ENCODE peak calls at places on chromosomes 2 and 18, in eight cellular contexts. I is fibroblast of the conjunctiva; W is CD4-positive, alpha-beta T cell; C is M059J; E is GM19239; D is GM12891; H is kidney tubule cell; Z is fibroblast of villous mesenchyme. L is an unnamed sample.

GRCh38 chr2:155310589-155310988 is 612.1 kb downstream of the KCNJ3 start:
- DNase-seq in I (peak; percentile 14), W (no peak), C (peak; percentile 1), E (no peak), D (no peak), H (peak; percentile 50), Z (peak; percentile 30), L (no peak)

GRCh38 chr18:62325806-62326645 is 916 bp downstream of the TNFRSF11A start:
- DNase-seq in I (no peak), W (no peak), C (peak; percentile 39), E (peak; percentile 54), D (peak; percentile 24), H (peak; percentile 29), Z (no peak), L (peak; percentile 51)

GRCh38 chr2:241540766-241541561 is 17.6 kb upstream of the BOK start:
- DNase-seq in I (peak; percentile 13), W (peak; percentile 65), C (peak; percentile 26), E (no peak), D (peak; percentile 84), H (peak; percentile 57), Z (peak; percentile 65), L (peak; percentile 92)

GRCh38 chr18:3478262-3478978 is 28.4 kb downstream of the TGIF1 start:
- DNase-seq in I (peak; percentile 14), W (no peak), C (no peak), E (no peak), D (no peak), H (no peak), Z (no peak), L (no peak)

GRCh38 chr2:189192766-189193165 is 13.2 kb upstream of the COL5A2 start:
- DNase-seq in I (no peak), W (no peak), C (no peak), E (no peak), D (no peak), H (no peak), Z (no peak), L (no peak)

GRCh38 chr2:209476367-209477191 is 52.7 kb downstream of the MAP2 start:
- DNase-seq in I (peak; percentile 86), W (no peak), C (peak; percentile 51), E (no peak), D (no peak), H (peak; percentile 26), Z (peak; percentile 76), L (no peak)

GRCh38 chr18:58349650-58350049 is 279.2 kb downstream of the ALPK2 start:
- DNase-seq in I (no peak), W (no peak), C (no peak), E (no peak), D (no peak), H (no peak), Z (no peak), L (no peak)

GRCh38 chr2:180291060-180291459 is 284.0 kb upstream of the CWC22 start:
- DNase-seq in I (peak; percentile 16), W (no peak), C (peak; percentile 76), E (no peak), D (no peak), H (peak; percentile 17), Z (no peak), L (no peak)

GRCh38 chr2:100891911-100892642 is 72.1 kb downstream of the NPAS2 start:
- DNase-seq in I (no peak), W (no peak), C (peak; percentile 75), E (no peak), D (no peak), H (peak; percentile 71), Z (no peak), L (no peak)

GRCh38 chr18:78975282-78975681 is 4.3 kb upstream of the SALL3 start:
- DNase-seq in I (no peak), W (no peak), C (no peak), E (no peak), D (no peak), H (no peak), Z (no peak), L (no peak)

GRCh38 chr18:59005266-59005665 is 134.4 kb upstream of the SEC11C start:
- DNase-seq in I (no peak), W (no peak), C (peak; percentile 95), E (no peak), D (no peak), H (peak; percentile 66), Z (peak; percentile 79), L (no peak)

GRCh38 chr2:218717262-218717661 is 6.6 kb downstream of the TTLL4 start:
- DNase-seq in I (no peak), W (no peak), C (peak; percentile 61), E (no peak), D (no peak), H (peak; percentile 53), Z (peak; percentile 65), L (no peak)

GRCh38 chr18:64273724-64274123 is 124.8 kb upstream of the LINC00305 start:
- DNase-seq in I (no peak), W (no peak), C (no peak), E (no peak), D (no peak), H (no peak), Z (no peak), L (no peak)

GRCh38 chr18:36135264-36135663 is 5.6 kb downstream of the ELP2 start:
- DNase-seq in I (no peak), W (no peak), C (no peak), E (no peak), D (no peak), H (no peak), Z (no peak), L (no peak)

GRCh38 chr2:47536696-47537095 is 133.7 kb downstream of the MSH2 start:
- DNase-seq in I (no peak), W (no peak), C (no peak), E (no peak), D (no peak), H (no peak), Z (peak; percentile 50), L (no peak)

GRCh38 chr2:17615728-17616351 is 75.3 kb downstream of the VSNL1 start:
- DNase-seq in I (no peak), W (no peak), C (peak; percentile 82), E (no peak), D (no peak), H (peak; percentile 88), Z (no peak), L (no peak)

GRCh38 chr2:146295080-146295670 is 1549.7 kb upstream of the ACVR2A start:
- DNase-seq in I (no peak), W (no peak), C (peak; percentile 3), E (no peak), D (no peak), H (no peak), Z (peak; percentile 7), L (no peak)

GRCh38 chr18:62897153-62897552 is 181.8 kb downstream of the PHLPP1 start:
- DNase-seq in I (no peak), W (no peak), C (peak; percentile 30), E (no peak), D (no peak), H (peak; percentile 74), Z (peak; percentile 41), L (no peak)

GRCh38 chr2:149527998-149528775 is 59.4 kb downstream of the MMADHC start:
- DNase-seq in I (no peak), W (no peak), C (no peak), E (no peak), D (no peak), H (no peak), Z (no peak), L (no peak)

GRCh38 chr2:41791523-41791922 is 256.3 kb upstream of the PKDCC start:
- DNase-seq in I (peak; percentile 1), W (no peak), C (peak; percentile 39), E (no peak), D (no peak), H (peak; percentile 25), Z (peak; percentile 48), L (peak; percentile 4)

GRCh38 chr2:58906151-58906645 is 665.1 kb upstream of the FANCL start:
- DNase-seq in I (no peak), W (no peak), C (no peak), E (no peak), D (no peak), H (no peak), Z (peak; percentile 65), L (no peak)

GRCh38 chr2:172937884-172938712 is 137.5 kb upstream of the MAP3K20 start:
- DNase-seq in I (no peak), W (no peak), C (no peak), E (no peak), D (no peak), H (no peak), Z (no peak), L (no peak)

GRCh38 chr2:58521803-58522602 is 280.9 kb upstream of the FANCL start:
- DNase-seq in I (no peak), W (no peak), C (peak; percentile 56), E (no peak), D (no peak), H (peak; percentile 9), Z (no peak), L (no peak)

GRCh38 chr18:10230072-10230471 is 224.4 kb upstream of the APCDD1 start:
- DNase-seq in I (peak; percentile 55), W (no peak), C (peak; percentile 95), E (no peak), D (no peak), H (peak; percentile 92), Z (peak; percentile 91), L (no peak)

GRCh38 chr2:73156539-73157124 is 43.9 kb upstream of the RAB11FIP5 start:
- DNase-seq in I (peak; percentile 43), W (peak; percentile 14), C (peak; percentile 57), E (no peak), D (no peak), H (peak; percentile 66), Z (peak; percentile 54), L (peak; percentile 43)

L was measured in GM13977.